ENCODE peak calls at places on chromosomes 13 and 19, in seven cellular contexts. U is Caco-2, I is tibial nerve, T is colonic mucosa, J is body of pancreas, A is heart right ventricle, R is left ventricle myocardium inferior. C is an unnamed sample.

GRCh38 chr13:100543872-100544602 is 44.6 kb downstream of the GGACT start:
- DNase-seq in U (no peak), I (no peak), T (no peak), J (no peak), A (no peak), R (no peak), C (no peak)

GRCh38 chr13:95494082-95494681 is 58.3 kb upstream of the CLDN10 start:
- DNase-seq in U (no peak), I (peak), T (peak), J (no peak), A (no peak), R (no peak), C (no peak)

GRCh38 chr13:108428691-108429090 is 159.2 kb downstream of the TNFSF13B start:
- DNase-seq in U (no peak), I (no peak), T (no peak), J (no peak), A (no peak), R (no peak), C (no peak)

GRCh38 chr13:110652231-110652730 is 36.9 kb downstream of the NAXD start:
- DNase-seq in U (no peak), I (no peak), T (no peak), J (no peak), A (no peak), R (no peak), C (no peak)

GRCh38 chr19:16927883-16928282 is 39.1 kb downstream of the F2RL3 start:
- DNase-seq in U (no peak), I (no peak), T (no peak), J (no peak), A (no peak), R (no peak), C (no peak)

GRCh38 chr19:51078104-51078503 is 4.6 kb downstream of the KLK14 start:
- DNase-seq in U (no peak), I (no peak), T (no peak), J (no peak), A (no peak), R (no peak), C (no peak)

GRCh38 chr13:99471231-99472202 is 29.8 kb upstream of the TM9SF2 start:
- DNase-seq in U (no peak), I (no peak), T (no peak), J (no peak), A (no peak), R (no peak), C (no peak)

GRCh38 chr13:93226623-93227279 is at the start of gene GPC6:
- DNase-seq in U (no peak), I (peak), T (peak), J (no peak), A (no peak), R (no peak), C (no peak)

GRCh38 chr19:42140125-42140754 is 8.0 kb upstream of the POU2F2 start:
- DNase-seq in U (peak), I (peak), T (peak), J (peak), A (peak), R (peak), C (no peak)

GRCh38 chr13:73070451-73070850 is 11.6 kb downstream of the KLF5 start:
- DNase-seq in U (no peak), I (no peak), T (peak), J (no peak), A (no peak), R (no peak), C (no peak)

GRCh38 chr13:99133230-99133629 is 67.4 kb upstream of the UBAC2 start:
- DNase-seq in U (no peak), I (no peak), T (no peak), J (no peak), A (no peak), R (no peak), C (no peak)

GRCh38 chr13:40813662-40814454 is 24.4 kb downstream of the SLC25A15 start:
- DNase-seq in U (no peak), I (no peak), T (no peak), J (peak), A (no peak), R (no peak), C (no peak)

GRCh38 chr19:35266904-35267817 is 1.6 kb upstream of the USF2 start:
- DNase-seq in U (peak), I (peak), T (peak), J (peak), A (peak), R (peak), C (no peak)

GRCh38 chr13:106683918-106684317 is 116.0 kb upstream of the ARGLU1 start:
- DNase-seq in U (no peak), I (no peak), T (no peak), J (no peak), A (no peak), R (no peak), C (no peak)

GRCh38 chr13:104422668-104423067 is 1356.5 kb upstream of the SLC10A2 start:
- DNase-seq in U (no peak), I (no peak), T (no peak), J (no peak), A (no peak), R (no peak), C (no peak)

GRCh38 chr19:55172741-55173140 is 6.3 kb upstream of the DNAAF3 start:
- DNase-seq in U (no peak), I (no peak), T (no peak), J (no peak), A (no peak), R (no peak), C (no peak)

GRCh38 chr19:5246554-5247155 is 94.0 kb downstream of the PTPRS start:
- DNase-seq in U (no peak), I (no peak), T (no peak), J (no peak), A (no peak), R (no peak), C (no peak)

GRCh38 chr19:17089238-17089637 is 13.7 kb downstream of the MYO9B start:
- DNase-seq in U (no peak), I (no peak), T (no peak), J (no peak), A (no peak), R (no peak), C (no peak)

GRCh38 chr19:5035817-5036732 is 67.2 kb downstream of the KDM4B start:
- DNase-seq in U (no peak), I (no peak), T (no peak), J (no peak), A (no peak), R (no peak), C (no peak)

GRCh38 chr19:40610396-40611064 is 9.4 kb downstream of the LTBP4 start:
- DNase-seq in U (peak), I (no peak), T (peak), J (peak), A (peak), R (peak), C (no peak)
- H3K4me3 ChIP-seq in U (no peak), I (peak), T (peak), J (no peak), A (peak), R (peak), C (peak)

GRCh38 chr13:76886292-76887061 is at the start of gene KCTD12:
- DNase-seq in U (peak), I (peak), T (peak), J (peak), A (peak), R (peak), C (peak)

GRCh38 chr13:76884571-76885202 is 1.5 kb downstream of the KCTD12 start:
- DNase-seq in U (no peak), I (peak), T (peak), J (no peak), A (no peak), R (no peak), C (no peak)

GRCh38 chr13:76886005-76886291 is 257 bp downstream of the KCTD12 start:
- DNase-seq in U (no peak), I (no peak), T (no peak), J (no peak), A (no peak), R (no peak), C (no peak)

GRCh38 chr13:76884167-76884566 is 2.0 kb downstream of the KCTD12 start:
- DNase-seq in U (no peak), I (no peak), T (peak), J (no peak), A (peak), R (peak), C (no peak)

GRCh38 chr13:76885203-76886004 is 801 bp downstream of the KCTD12 start:
- DNase-seq in U (peak), I (peak), T (peak), J (peak), A (peak), R (peak), C (no peak)
- TF ChIP-seq CTCF in U (peak), I (peak), T (peak), J (peak), A (peak), R (peak), C (peak)

GRCh38 chr13:78383899-78384298 is 219.5 kb downstream of the POU4F1 start:
- DNase-seq in U (no peak), I (no peak), T (no peak), J (no peak), A (no peak), R (no peak), C (no peak)

GRCh38 chr13:78382481-78382880 is 220.9 kb downstream of the POU4F1 start:
- DNase-seq in U (no peak), I (no peak), T (no peak), J (no peak), A (no peak), R (peak), C (no peak)

GRCh38 chr13:78382946-78383542 is 220.3 kb downstream of the POU4F1 start:
- DNase-seq in U (no peak), I (no peak), T (no peak), J (no peak), A (no peak), R (peak), C (no peak)
- H3K4me3 ChIP-seq in U (no peak), I (no peak), T (no peak), J (no peak), A (no peak), R (no peak), C (no peak)

GRCh38 chr13:33678084-33678483 is 139.9 kb upstream of the RFC3 start:
- DNase-seq in U (no peak), I (no peak), T (no peak), J (no peak), A (no peak), R (no peak), C (peak)
- TF ChIP-seq CTCF in U (no peak), I (no peak), T (no peak), J (no peak), A (no peak), R (no peak), C (peak)

DNA sequence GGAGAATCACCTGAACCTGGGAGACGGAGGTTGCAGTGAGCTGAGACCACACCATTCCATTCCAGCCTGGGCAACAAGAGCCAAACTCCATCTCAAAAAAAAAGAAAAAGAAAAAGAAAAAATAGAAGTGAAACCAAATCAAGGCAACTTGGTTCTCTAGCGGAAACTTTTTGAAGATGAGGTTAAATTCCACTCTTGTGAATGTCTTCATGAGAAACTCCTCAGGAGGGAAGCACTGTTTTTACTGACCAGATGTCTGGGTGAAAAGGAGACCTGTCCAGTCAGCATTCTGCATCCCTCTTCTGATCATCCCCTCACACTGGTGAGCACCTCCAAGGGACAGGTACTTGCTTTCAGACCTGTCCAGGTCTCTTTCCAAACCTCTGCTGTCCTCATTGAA is 15.8 kb downstream of the BRD4 start:
- DNase-seq in U (no peak), I (no peak), T (no peak), J (no peak), A (no peak), R (no peak), C (no peak)
- H3K4me3 ChIP-seq in U (no peak), I (no peak), T (no peak), J (no peak), A (no peak), R (no peak), C (no peak)

GRCh38 chr13:20489185-20489820 is 36.4 kb downstream of the CRYL1 start:
- DNase-seq in U (peak), I (peak), T (no peak), J (peak), A (no peak), R (no peak), C (peak)
- TF ChIP-seq CTCF in U (peak), I (no peak), T (no peak), J (peak), A (no peak), R (peak), C (peak)

DNA sequence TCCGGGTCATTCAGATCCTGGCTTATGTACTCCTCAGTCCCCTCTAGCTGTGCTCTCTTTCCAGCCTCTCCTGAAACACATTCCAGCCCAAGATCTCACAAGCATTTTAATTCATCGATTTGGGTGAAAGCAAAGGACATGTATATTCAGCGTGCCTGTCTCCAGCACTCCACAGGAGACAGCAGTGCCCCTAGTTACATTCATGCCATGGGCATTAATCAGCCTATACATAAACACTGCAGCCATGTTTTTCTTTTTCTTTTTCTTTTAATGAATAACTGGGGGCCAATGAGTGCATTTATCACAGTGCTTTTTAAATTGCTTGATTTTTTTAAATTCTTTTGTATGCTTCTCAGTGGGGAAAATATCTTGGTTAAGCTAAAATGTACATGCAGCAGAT is 199.1 kb downstream of the DCT start:
- DNase-seq in U (no peak), I (no peak), T (no peak), J (no peak), A (no peak), R (no peak), C (no peak)
- H3K4me3 ChIP-seq in U (no peak), I (no peak), T (no peak), J (no peak), A (no peak), R (no peak), C (no peak)

C was measured in GM12864.